ENCODE peak calls at places on chromosome 10, in six cellular contexts. D is HuH-7; Y is stimulated activated CD4-positive, alpha-beta T cell treated with anti-CD3 and anti-CD28 coated beads, Interleukin-12 subunit alpha, Interleukin-12 subunit beta, amount 100 ng/mL, for 4 hours; A is endothelial cell; T is hepatocyte; K is GM19239. R is an unnamed sample.

GRCh38 chr10:110241407-110241806 is 34.0 kb downstream of the MXI1 start:
- DNase-seq in D (no peak), Y (no peak), A (no peak), T (no peak), K (no peak), R (no peak)

GRCh38 chr10:73810358-73810734 is 1.1 kb downstream of the NDST2 start:
- DNase-seq in D (no peak), Y (no peak), A (no peak), T (no peak), K (no peak), R (no peak)

GRCh38 chr10:27804136-27804535 is 58.5 kb upstream of the MKX start:
- DNase-seq in D (no peak), Y (no peak), A (no peak), T (no peak), K (no peak), R (no peak)

GRCh38 chr10:126468876-126469643 is 80.8 kb upstream of the ADAM12 start:
- DNase-seq in D (no peak), Y (no peak), A (no peak), T (no peak), K (no peak), R (no peak)

GRCh38 chr10:113576853-113577252 is 24.0 kb downstream of the HABP2 start:
- DNase-seq in D (peak; percentile 42), Y (no peak), A (peak; percentile 60), T (peak; percentile 46), K (no peak), R (no peak)

GRCh38 chr10:116671274-116671926 is 50.6 kb downstream of the PNLIPRP2 start:
- DNase-seq in D (no peak), Y (no peak), A (no peak), T (no peak), K (no peak), R (no peak)

GRCh38 chr10:124689911-124690498 is 54.2 kb downstream of the FAM53B start:
- DNase-seq in D (no peak), Y (no peak), A (no peak), T (no peak), K (no peak), R (no peak)

GRCh38 chr10:79242620-79243152 is 104.6 kb upstream of the PPIF start:
- DNase-seq in D (no peak), Y (peak; percentile 51), A (peak; percentile 73), T (peak; percentile 85), K (peak; percentile 74), R (peak; percentile 38)

GRCh38 chr10:61918989-61919388 is 17.5 kb downstream of the ARID5B start:
- DNase-seq in D (no peak), Y (no peak), A (no peak), T (no peak), K (no peak), R (no peak)

GRCh38 chr10:84822926-84823325 is 494.5 kb downstream of the CCSER2 start:
- DNase-seq in D (no peak), Y (no peak), A (no peak), T (no peak), K (no peak), R (no peak)

GRCh38 chr10:76034236-76035009 is 603.0 kb downstream of the LRMDA start:
- DNase-seq in D (no peak), Y (no peak), A (no peak), T (no peak), K (no peak), R (no peak)

GRCh38 chr10:62723375-62723774 is 81.1 kb upstream of the ADO start:
- DNase-seq in D (no peak), Y (no peak), A (no peak), T (no peak), K (no peak), R (no peak)

GRCh38 chr10:29202541-29202940 is 86.3 kb upstream of the LYZL1 start:
- DNase-seq in D (no peak), Y (no peak), A (no peak), T (no peak), K (no peak), R (no peak)

GRCh38 chr10:112713411-112713810 is 236.6 kb upstream of the TCF7L2 start:
- DNase-seq in D (no peak), Y (no peak), A (no peak), T (no peak), K (no peak), R (no peak)

GRCh38 chr10:5033061-5033770 is 29.6 kb upstream of the AKR1C2 start:
- DNase-seq in D (no peak), Y (no peak), A (no peak), T (no peak), K (no peak), R (no peak)

GRCh38 chr10:104449402-104449801 is 95.8 kb downstream of the CFAP58 start:
- DNase-seq in D (no peak), Y (no peak), A (no peak), T (no peak), K (no peak), R (no peak)

R was measured in progenitor cell of endocrine pancreas.